ENCODE peak calls at places on chromosomes 5 and 9, in four cellular contexts. I, Z, X and O are unnamed samples.

GRCh38 chr9:129400001-129400970 is 220.6 kb downstream of the C9orf50 start:
- DNase-seq in I (no peak), Z (no peak), X (no peak), O (no peak)

GRCh38 chr5:102385365-102385764 is 89.3 kb upstream of the SLCO4C1 start:
- DNase-seq in I (no peak), Z (no peak), X (no peak), O (no peak)

GRCh38 chr9:69264526-69264925 is 60.5 kb upstream of the ENTREP1 start:
- DNase-seq in I (peak; percentile 10), Z (no peak), X (no peak), O (no peak)

GRCh38 chr5:58933891-58934628 is 351.2 kb downstream of the RAB3C start:
- DNase-seq in I (no peak), Z (no peak), X (no peak), O (no peak)

GRCh38 chr5:134075102-134075501 is 39.4 kb upstream of the TCF7 start:
- DNase-seq in I (no peak), Z (no peak), X (no peak), O (no peak)

GRCh38 chr5:136686192-136686872 is 321.0 kb upstream of the TRPC7 start:
- DNase-seq in I (peak; percentile 57), Z (no peak), X (no peak), O (peak; percentile 5)

GRCh38 chr9:71552480-71552879 is 215.8 kb downstream of the CEMIP2 start:
- DNase-seq in I (no peak), Z (peak; percentile 5), X (no peak), O (peak; percentile 4)

GRCh38 chr5:158942217-158942616 is 157.5 kb downstream of the EBF1 start:
- DNase-seq in I (no peak), Z (no peak), X (no peak), O (no peak)

GRCh38 chr5:171521219-171521633 is 101.8 kb downstream of the FGF18 start:
- DNase-seq in I (peak; percentile 94), Z (peak; percentile 18), X (no peak), O (no peak)

GRCh38 chr9:133058051-133058450 is 3.7 kb upstream of the CEL start:
- DNase-seq in I (no peak), Z (no peak), X (no peak), O (no peak)

GRCh38 chr5:58944221-58944620 is 361.3 kb downstream of the RAB3C start:
- DNase-seq in I (peak; percentile 9), Z (no peak), X (no peak), O (no peak)

GRCh38 chr9:135792268-135793128 is 90.5 kb downstream of the KCNT1 start:
- DNase-seq in I (no peak), Z (no peak), X (no peak), O (no peak)

GRCh38 chr9:136840877-136841645 is 1.2 kb upstream of the AJM1 start:
- DNase-seq in I (peak; percentile 44), Z (peak; percentile 70), X (no peak), O (no peak)

GRCh38 chr9:119951591-119951990 is 582.4 kb upstream of the BRINP1 start:
- DNase-seq in I (no peak), Z (no peak), X (no peak), O (no peak)

GRCh38 chr9:109083141-109083540 is 36.6 kb downstream of the TMEM245 start:
- DNase-seq in I (no peak), Z (no peak), X (no peak), O (no peak)

GRCh38 chr5:136308396-136308795 is 56.9 kb downstream of the TRPC7 start:
- DNase-seq in I (no peak), Z (no peak), X (no peak), O (no peak)

GRCh38 chr5:376951-377325 is 55.4 kb downstream of the AHRR start:
- DNase-seq in I (no peak), Z (no peak), X (peak; percentile 33), O (no peak)

GRCh38 chr5:36374275-36374862 is 72.7 kb upstream of the RANBP3L start:
- DNase-seq in I (peak; percentile 65), Z (no peak), X (peak; percentile 55), O (no peak)

GRCh38 chr5:128546658-128547281 is 8.7 kb upstream of the FBN2 start:
- DNase-seq in I (peak; percentile 10), Z (no peak), X (no peak), O (no peak)

GRCh38 chr9:131743501-131743900 is 3.6 kb upstream of the RAPGEF1 start:
- DNase-seq in I (no peak), Z (no peak), X (no peak), O (no peak)

GRCh38 chr5:124660229-124661093 is 86.0 kb downstream of the ZNF608 start:
- DNase-seq in I (peak; percentile 53), Z (no peak), X (no peak), O (no peak)

GRCh38 chr5:57600321-57600720 is 117.7 kb upstream of the ACTBL2 start:
- DNase-seq in I (no peak), Z (no peak), X (no peak), O (no peak)

GRCh38 chr5:106675674-106676073 is 995.1 kb downstream of the EFNA5 start:
- DNase-seq in I (no peak), Z (no peak), X (no peak), O (no peak)